ENCODE peak calls at places on chromosomes 1 and 21, in eight cellular contexts. Y is HCT116; G is tibial nerve; O is brain microvascular endothelial cell; X is Jurkat, Clone E6-1; C is AG04449; Z is bronchial epithelial cell; N is heart right ventricle. S is an unnamed sample.

GRCh38 chr1:43454270-43455011 is 710 bp upstream of the HYI start:
- DNase-seq in O (peak), Z (peak), C (peak), Y (peak), G (peak), N (peak), X (no peak), S (peak)

GRCh38 chr21:41737656-41738324 is 29.1 kb downstream of the RIPK4 start:
- DNase-seq in G (no peak), X (no peak), C (no peak), Y (no peak), N (no peak), Z (no peak), O (no peak), S (no peak)

GRCh38 chr1:175033931-175034330 is 10.7 kb upstream of the MRPS14 start:
- DNase-seq in Z (no peak), N (no peak), G (no peak), O (no peak), Y (no peak), X (no peak), C (no peak), S (no peak)

GRCh38 chr21:44442266-44443125 is 12.8 kb upstream of the LRRC3 start:
- DNase-seq in G (no peak), C (no peak), N (no peak), Z (no peak), O (no peak), Y (no peak), X (no peak), S (no peak)

GRCh38 chr1:203771901-203772301 is 6.9 kb downstream of the LAX1 start:
- DNase-seq in Y (no peak), C (no peak), N (no peak), O (peak), X (no peak), Z (no peak), G (no peak), S (no peak)

GRCh38 chr1:30125449-30126170 is 597.8 kb downstream of the MATN1 start:
- DNase-seq in X (no peak), Y (no peak), O (no peak), N (no peak), Z (no peak), C (no peak), G (no peak), S (no peak)

GRCh38 chr1:158286966-158287365 is 2.8 kb upstream of the CD1C start:
- DNase-seq in C (no peak), O (no peak), Z (no peak), N (no peak), G (no peak), Y (no peak), X (peak), S (no peak)

GRCh38 chr1:159302036-159302435 is at the start of gene FCER1A:
- DNase-seq in X (no peak), O (no peak), Z (no peak), Y (no peak), N (no peak), G (no peak), C (no peak), S (no peak)

GRCh38 chr1:208078752-208079151 is 165.4 kb downstream of the PLXNA2 start:
- DNase-seq in N (no peak), G (no peak), C (no peak), X (no peak), O (no peak), Z (no peak), Y (no peak), S (no peak)

GRCh38 chr1:1573843-1574720 is 581 bp downstream of the SSU72 start:
- DNase-seq in Y (no peak), G (no peak), Z (peak), N (peak), C (no peak), O (peak), X (peak), S (no peak)

GRCh38 chr1:43463461-43463860 is 9.7 kb upstream of the HYI start:
- DNase-seq in O (no peak), Y (no peak), X (no peak), C (no peak), N (no peak), Z (no peak), G (no peak), S (no peak)

GRCh38 chr1:179754031-179754624 is 11.0 kb downstream of the FAM163A start:
- DNase-seq in C (peak), Z (peak), O (peak), X (no peak), G (no peak), N (no peak), Y (no peak), S (no peak)

GRCh38 chr1:230270185-230270939 is 155.8 kb downstream of the PGBD5 start:
- DNase-seq in G (no peak), N (no peak), X (peak), O (peak), Z (no peak), Y (no peak), C (no peak), S (no peak)

GRCh38 chr1:62271137-62271536 is 48.1 kb downstream of the KANK4 start:
- DNase-seq in Y (no peak), O (no peak), G (no peak), Z (no peak), X (no peak), N (no peak), C (no peak), S (no peak)

GRCh38 chr1:248858096-248858890 is 592 bp downstream of the ZNF692 start:
- DNase-seq in Y (peak), C (no peak), G (no peak), O (peak), N (peak), X (peak), Z (peak), S (no peak)

GRCh38 chr1:182786223-182787001 is 3.2 kb upstream of the NPL start:
- DNase-seq in O (peak), C (peak), N (peak), X (peak), Y (peak), G (no peak), Z (peak), S (peak)

GRCh38 chr1:84301759-84302380 is 362 bp downstream of the SAMD13 start:
- DNase-seq in N (no peak), C (no peak), G (no peak), Z (peak), Y (no peak), O (no peak), X (no peak), S (no peak)

GRCh38 chr1:36486436-36487335 is 4.0 kb upstream of the CSF3R start:
- DNase-seq in Z (peak), G (peak), X (no peak), Y (no peak), N (peak), C (no peak), O (no peak), S (no peak)

GRCh38 chr1:54403377-54403776 is 2.8 kb downstream of the SSBP3 start:
- DNase-seq in N (no peak), C (no peak), Z (no peak), Y (no peak), G (no peak), X (no peak), O (no peak), S (no peak)
- H3K4me3 ChIP-seq in N (no peak), C (peak), Z (no peak), Y (no peak), G (peak), X (no peak), O (peak), S (peak)

GRCh38 chr1:213148905-213149304 is 97.9 kb downstream of the RPS6KC1 start:
- DNase-seq in O (no peak), N (no peak), G (no peak), Z (no peak), X (no peak), C (no peak), Y (no peak), S (no peak)

DNA sequence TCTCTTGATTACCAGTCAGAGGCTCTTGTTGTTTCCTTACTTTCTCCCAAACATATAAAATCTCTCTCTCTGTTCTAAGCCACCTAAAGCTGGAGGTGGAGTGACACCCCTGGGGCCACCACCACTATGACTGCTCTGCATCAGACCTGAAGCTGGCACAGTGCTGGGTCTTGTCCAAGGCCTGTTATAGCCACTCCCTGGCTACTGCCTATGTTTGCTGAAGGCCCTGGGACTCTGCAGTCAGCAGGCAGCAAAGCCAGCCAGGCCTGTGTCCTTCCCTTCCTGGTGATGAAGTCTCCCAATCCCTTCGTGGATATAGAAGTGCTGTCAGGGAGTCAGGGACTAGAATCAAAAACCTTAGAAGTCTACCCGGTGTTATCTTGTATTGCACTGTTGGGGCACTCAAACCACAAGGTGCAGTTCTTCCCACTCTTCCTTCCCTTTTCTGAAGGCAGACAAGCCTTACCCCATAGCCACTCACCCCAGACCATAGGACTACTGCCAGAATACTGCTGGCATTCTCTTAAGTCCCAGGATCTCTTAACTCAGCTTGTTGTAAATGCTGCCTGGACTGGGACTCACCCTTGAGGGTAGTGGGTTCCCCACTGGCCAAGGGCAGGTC is 103.1 kb downstream of the RPS6KC1 start:
- DNase-seq in G (no peak), Z (peak), Y (no peak), C (no peak), X (no peak), N (no peak), O (no peak), S (no peak)
- H3K4me3 ChIP-seq in G (no peak), Z (no peak), Y (no peak), C (no peak), X (no peak), N (no peak), O (no peak), S (no peak)

GRCh38 chr1:110961902-110962301 is 1.8 kb downstream of the LRIF1 start:
- DNase-seq in N (no peak), C (no peak), G (no peak), Z (no peak), X (no peak), O (no peak), Y (no peak), S (no peak)
- H3K4me3 ChIP-seq in N (no peak), C (no peak), G (no peak), Z (no peak), X (no peak), O (no peak), Y (no peak), S (no peak)

GRCh38 chr1:26353976-26354820 is at the start of gene CRYBG2:
- DNase-seq in X (no peak), G (no peak), C (no peak), N (no peak), Z (peak), Y (peak), O (no peak), S (no peak)
- H3K4me3 ChIP-seq in X (no peak), G (no peak), C (no peak), N (no peak), Z (peak), Y (peak), O (no peak), S (no peak)

GRCh38 chr1:109910963-109911798 is 532 bp downstream of the CSF1 start:
- DNase-seq in C (no peak), O (no peak), X (no peak), N (no peak), Y (no peak), G (no peak), Z (no peak), S (no peak)
- H3K4me3 ChIP-seq in C (peak), O (peak), X (peak), N (peak), Y (peak), G (peak), Z (peak), S (peak)

S was measured in naive thymus-derived CD4-positive, alpha-beta T cell.